ENCODE peak calls at places on chromosomes 11 and 22, in eight cellular contexts. Q is psoas muscle, Z is neural progenitor cell, B is lower lobe of right lung, G is stomach, O is BE2C, A is uterus, R is endodermal cell. X is an unnamed sample.
A peak's percentile ranks its signal among the peaks of the same experiment; 100 is the strongest.

GRCh38 chr11:72721689-72722049 is 30.5 kb downstream of the ARAP1 start:
- DNase-seq in G (peak; percentile 40), O (no peak), R (peak; percentile 73), A (no peak), B (peak; percentile 75), Z (no peak), Q (peak; percentile 64), X (peak; percentile 85)

GRCh38 chr11:77213029-77213579 is 85.1 kb downstream of the MYO7A start:
- DNase-seq in G (no peak), R (no peak), B (no peak), O (no peak), Z (no peak), Q (no peak), A (no peak), X (no peak)

GRCh38 chr11:115709297-115709696 is 205.1 kb upstream of the CADM1 start:
- DNase-seq in Q (no peak), R (no peak), A (no peak), G (no peak), Z (no peak), B (no peak), O (no peak), X (no peak)

GRCh38 chr11:45412033-45412432 is 125.9 kb upstream of the SYT13 start:
- DNase-seq in O (peak; percentile 77), G (no peak), A (no peak), R (peak; percentile 66), Z (no peak), Q (no peak), B (no peak), X (no peak)

GRCh38 chr11:57313071-57313787 is 11.5 kb downstream of the TNKS1BP1 start:
- DNase-seq in B (no peak), Q (peak; percentile 60), G (peak; percentile 57), R (no peak), A (no peak), Z (no peak), O (no peak), X (peak; percentile 78)

GRCh38 chr11:121293276-121293569 is 652 bp downstream of the SC5D start:
- DNase-seq in Z (no peak), O (no peak), B (no peak), Q (no peak), R (no peak), A (no peak), G (no peak), X (no peak)

GRCh38 chr11:42766191-42766590 is 545.6 kb upstream of the API5 start:
- DNase-seq in O (no peak), Q (no peak), B (no peak), R (no peak), G (no peak), A (no peak), Z (no peak), X (no peak)

GRCh38 chr22:39254789-39255298 is 10.1 kb upstream of the PDGFB start:
- DNase-seq in R (peak; percentile 59), A (peak; percentile 63), Q (peak; percentile 82), Z (no peak), G (no peak), O (no peak), B (no peak), X (no peak)

GRCh38 chr22:36369922-36370781 is 17.6 kb downstream of the MYH9 start:
- DNase-seq in Z (peak; percentile 70), G (peak; percentile 76), A (peak; percentile 74), B (peak; percentile 82), Q (no peak), O (no peak), R (peak; percentile 74), X (no peak)
- H3K4me1 ChIP-seq in Z (peaks cover 65% of the 10 kb centered on the region), G (peaks cover 100% of the 10 kb centered on the region), A (peaks cover 47% of the 10 kb centered on the region), B (peaks cover 100% of the 10 kb centered on the region), Q (peaks cover 97% of the 10 kb centered on the region), O (peaks cover 29% of the 10 kb centered on the region), R (peaks cover 39% of the 10 kb centered on the region), X (peaks cover 78% of the 10 kb centered on the region)

DNA sequence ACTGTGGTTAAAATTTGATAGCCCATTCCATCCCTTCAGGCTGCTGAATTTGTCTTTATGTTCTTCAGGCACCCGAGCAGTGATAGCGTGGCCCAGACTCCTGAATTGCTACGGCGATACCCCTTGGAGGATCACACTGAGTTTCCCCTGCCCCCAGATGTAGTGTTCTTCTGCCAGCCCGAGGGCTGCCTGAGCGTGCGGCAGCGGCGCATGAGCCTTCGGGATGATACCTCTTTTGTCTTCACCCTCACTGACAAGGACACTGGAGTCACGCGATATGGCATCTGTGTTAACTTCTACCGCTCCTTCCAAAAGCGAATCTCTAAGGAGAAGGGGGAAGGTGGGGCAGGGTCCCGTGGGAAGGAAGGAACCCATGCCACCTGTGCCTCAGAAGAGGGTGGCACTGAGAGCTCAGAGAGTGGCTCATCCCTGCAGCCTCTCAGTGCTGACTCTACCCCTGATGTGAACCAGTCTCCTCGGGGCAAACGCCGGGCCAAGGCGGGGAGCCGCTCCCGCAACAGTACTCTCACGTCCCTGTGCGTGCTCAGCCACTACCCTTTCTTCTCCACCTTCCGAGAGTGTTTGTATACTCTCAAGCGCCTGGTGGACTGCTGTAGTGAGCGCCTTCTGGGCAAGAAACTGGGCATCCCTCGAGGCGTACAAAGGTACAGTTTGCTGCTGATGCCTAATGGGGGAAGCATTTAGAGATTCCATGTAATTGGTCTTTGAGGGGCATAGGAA is 4.7 kb downstream of the MADD start:
- DNase-seq in A (no peak), O (no peak), R (no peak), G (no peak), Q (no peak), Z (no peak), B (no peak), X (no peak)
- H3K4me1 ChIP-seq in A (no peaks in the 10 kb centered on the region), O (peaks cover 16% of the 10 kb centered on the region), R (peaks cover 19% of the 10 kb centered on the region), G (peaks cover 25% of the 10 kb centered on the region), Q (peaks cover 38% of the 10 kb centered on the region), Z (peaks cover 6% of the 10 kb centered on the region), B (peaks cover 25% of the 10 kb centered on the region), X (peaks cover 13% of the 10 kb centered on the region)

DNA sequence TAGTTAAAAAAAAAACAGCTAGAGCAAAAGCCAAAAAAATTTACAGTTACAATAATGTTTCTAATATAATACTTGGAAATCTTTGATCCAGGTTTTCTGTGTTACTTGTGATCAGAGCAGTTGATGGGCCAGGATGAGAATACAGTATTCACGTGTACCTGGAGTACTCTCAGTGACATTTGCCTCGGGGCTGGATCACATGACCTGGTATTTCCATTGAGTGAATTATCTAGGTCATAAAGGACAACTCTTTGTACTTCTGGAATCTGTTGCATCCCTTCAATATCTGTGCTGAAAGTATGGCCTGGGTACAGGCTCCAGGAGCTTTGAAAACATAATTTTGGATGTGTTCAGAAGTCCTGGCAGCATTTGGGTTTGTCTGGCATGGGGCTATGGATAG is 93.5 kb downstream of the GRAMD1B start:
- DNase-seq in Z (no peak), Q (no peak), A (no peak), R (no peak), G (no peak), O (no peak), B (no peak), X (no peak)
- H3K4me1 ChIP-seq in Z (peaks cover 43% of the 10 kb centered on the region), Q (no peaks in the 10 kb centered on the region), A (no peaks in the 10 kb centered on the region), R (peaks cover 3% of the 10 kb centered on the region), G (peaks cover 10% of the 10 kb centered on the region), O (peaks cover 3% of the 10 kb centered on the region), B (no peaks in the 10 kb centered on the region), X (no peaks in the 10 kb centered on the region)

DNA sequence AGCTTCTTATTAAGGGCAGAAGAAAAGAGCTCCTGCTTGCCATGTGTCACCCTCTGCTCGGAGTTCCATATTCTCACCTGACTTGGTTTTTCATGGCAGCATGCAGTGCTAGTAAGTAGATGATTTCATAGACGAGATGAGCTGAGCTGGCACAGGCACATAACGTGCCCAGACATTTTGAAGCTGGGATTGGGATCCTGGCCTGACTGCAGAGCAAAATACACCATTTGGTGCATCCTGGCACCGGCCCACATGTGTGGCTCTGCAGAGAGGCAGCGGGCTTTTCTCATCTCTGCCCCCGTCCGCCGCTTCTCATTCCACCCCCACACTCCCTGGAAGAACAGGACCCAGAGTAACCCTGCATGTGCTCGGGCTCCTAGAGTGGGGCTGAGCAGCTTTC is 24.8 kb downstream of the FAM118A start:
- DNase-seq in G (no peak), R (no peak), B (no peak), Z (no peak), Q (no peak), A (no peak), O (no peak), X (no peak)
- H3K4me1 ChIP-seq in G (peaks cover 29% of the 10 kb centered on the region), R (no peaks in the 10 kb centered on the region), B (peaks cover 24% of the 10 kb centered on the region), Z (no peaks in the 10 kb centered on the region), Q (peaks cover 70% of the 10 kb centered on the region), A (no peaks in the 10 kb centered on the region), O (peaks cover under 1% of the 10 kb centered on the region), X (no peaks in the 10 kb centered on the region)

GRCh38 chr11:61697093-61697492 is 16.9 kb downstream of the DAGLA start:
- DNase-seq in A (no peak), G (no peak), B (peak; percentile 71), Q (peak; percentile 79), R (no peak), Z (no peak), O (no peak), X (peak; percentile 91)
- H3K4me1 ChIP-seq in A (no peaks in the 10 kb centered on the region), G (peaks cover 85% of the 10 kb centered on the region), B (peaks cover 83% of the 10 kb centered on the region), Q (peaks cover 84% of the 10 kb centered on the region), R (no peaks in the 10 kb centered on the region), Z (peaks cover 24% of the 10 kb centered on the region), O (no peaks in the 10 kb centered on the region), X (peaks cover 60% of the 10 kb centered on the region)

GRCh38 chr22:33328789-33329296 is 270.7 kb upstream of the SYN3 start:
- DNase-seq in Q (no peak), B (no peak), A (no peak), R (no peak), O (no peak), Z (no peak), G (no peak), X (no peak)
- H3K4me1 ChIP-seq in Q (no peaks in the 10 kb centered on the region), B (no peaks in the 10 kb centered on the region), A (no peaks in the 10 kb centered on the region), R (no peaks in the 10 kb centered on the region), O (no peaks in the 10 kb centered on the region), Z (no peaks in the 10 kb centered on the region), G (peaks cover 13% of the 10 kb centered on the region), X (no peaks in the 10 kb centered on the region)

DNA sequence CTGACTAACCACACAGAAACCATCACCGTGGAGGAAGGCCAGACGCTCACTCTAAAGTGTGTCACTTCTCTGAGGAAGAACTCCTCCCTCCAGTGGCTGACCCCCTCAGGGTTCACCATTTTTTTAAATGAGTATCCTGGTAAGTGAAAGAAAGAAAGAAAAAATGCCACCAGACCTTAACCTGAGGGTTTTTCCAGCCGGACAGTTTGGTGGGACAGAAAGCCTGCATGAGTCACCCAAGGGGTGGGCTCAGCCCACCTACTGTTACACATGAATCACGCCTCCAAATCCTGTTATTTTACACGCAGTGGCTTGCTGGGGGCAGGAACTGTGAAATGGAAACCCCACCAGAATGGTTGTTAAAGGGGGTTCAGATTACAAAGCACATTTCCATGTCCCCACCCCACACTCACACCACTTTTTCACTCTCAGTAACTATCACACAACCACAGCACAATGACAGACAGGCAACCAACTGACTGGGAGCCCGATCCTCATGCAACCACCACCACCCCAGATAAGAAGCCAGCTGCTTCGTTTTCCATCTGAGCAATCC is 11.9 kb downstream of the CRTAM start:
- DNase-seq in A (no peak), B (no peak), Q (no peak), Z (no peak), R (peak; percentile 85), O (no peak), G (no peak), X (no peak)
- H3K4me1 ChIP-seq in A (no peaks in the 10 kb centered on the region), B (no peaks in the 10 kb centered on the region), Q (no peaks in the 10 kb centered on the region), Z (peaks cover 24% of the 10 kb centered on the region), R (peaks cover 3% of the 10 kb centered on the region), O (no peaks in the 10 kb centered on the region), G (no peaks in the 10 kb centered on the region), X (no peaks in the 10 kb centered on the region)